ENCODE peak calls at places on chromosome 2, in five cellular contexts. X, A, P, M and N are unnamed samples.

GRCh38 chr2:46842876-46843275 is 72.7 kb downstream of the MCFD2 start:
- DNase-seq in P (no peak), X (no peak), M (no peak), A (no peak), N (no peak)

GRCh38 chr2:35946431-35946991 is 409.1 kb upstream of the CRIM1 start:
- DNase-seq in X (no peak), M (no peak), P (no peak), A (no peak), N (no peak)

GRCh38 chr2:137705296-137705695 is 259.0 kb upstream of the HNMT start:
- DNase-seq in P (no peak), A (no peak), M (no peak), X (no peak), N (no peak)

GRCh38 chr2:65598240-65598639 is 165.8 kb upstream of the SPRED2 start:
- DNase-seq in A (no peak), X (no peak), P (no peak), M (no peak), N (no peak)

GRCh38 chr2:240502059-240502429 is 55.7 kb downstream of the ANKMY1 start:
- DNase-seq in A (no peak), X (no peak), P (no peak), M (no peak), N (peak)

GRCh38 chr2:126831234-126832005 is 67.3 kb upstream of the TEX51 start:
- DNase-seq in X (no peak), P (no peak), M (no peak), A (no peak), N (no peak)

GRCh38 chr2:56047136-56047535 is 123.6 kb upstream of the EFEMP1 start:
- DNase-seq in M (no peak), P (no peak), X (no peak), A (no peak), N (no peak)

GRCh38 chr2:74119912-74120825 is 27.5 kb downstream of the BOLA3 start:
- DNase-seq in M (peak), X (no peak), P (no peak), A (peak), N (peak)

GRCh38 chr2:217033191-217033590 is 173.3 kb upstream of the TNP1 start:
- DNase-seq in A (no peak), X (no peak), M (no peak), P (no peak), N (no peak)